ENCODE peak calls at places on chromosomes 7 and 10, in five cellular contexts. N, S, D, T and E are unnamed samples.

GRCh38 chr10:129800-130199 is 5.5 kb upstream of the ZMYND11 start:
- DNase-seq in S (no peak), D (no peak), N (no peak), T (no peak), E (no peak)

GRCh38 chr10:30759423-30759822 is 129.9 kb upstream of the LYZL2 start:
- DNase-seq in S (no peak), D (no peak), N (no peak), T (no peak), E (no peak)

GRCh38 chr7:74012842-74013249 is 15.1 kb upstream of the ELN start:
- DNase-seq in N (no peak), S (peak; percentile 30), D (no peak), T (no peak), E (peak; percentile 71)

GRCh38 chr7:73557397-73558257 is at the start of gene BCL7B:
- DNase-seq in T (peak; percentile 78), N (peak; percentile 31), S (peak; percentile 90), D (peak; percentile 81), E (peak; percentile 100)

GRCh38 chr7:138015096-138015495 is 13.2 kb upstream of the CREB3L2 start:
- DNase-seq in D (no peak), S (no peak), N (no peak), T (no peak), E (no peak)

GRCh38 chr7:80147543-80148376 is 13.1 kb downstream of the GNAI1 start:
- DNase-seq in D (peak; percentile 47), S (no peak), N (no peak), T (no peak), E (no peak)

GRCh38 chr10:79044846-79045245 is 23.9 kb upstream of the ZMIZ1 start:
- DNase-seq in D (no peak), T (no peak), S (no peak), N (no peak), E (no peak)

GRCh38 chr7:41313171-41313570 is 389.7 kb downstream of the INHBA start:
- DNase-seq in N (no peak), D (no peak), T (no peak), S (no peak), E (no peak)

GRCh38 chr7:40716052-40716451 is 581.2 kb downstream of the SUGCT start:
- DNase-seq in D (no peak), T (no peak), N (no peak), S (no peak), E (no peak)

GRCh38 chr7:103423467-103424179 is 22.4 kb downstream of the SLC26A5 start:
- DNase-seq in T (no peak), S (no peak), D (no peak), N (no peak), E (no peak)

GRCh38 chr10:51206471-51206870 is 132.2 kb downstream of the PRKG1 start:
- DNase-seq in D (no peak), N (no peak), T (no peak), S (no peak), E (no peak)

GRCh38 chr10:119834188-119834587 is 38.5 kb downstream of the MCMBP start:
- DNase-seq in S (peak; percentile 48), D (no peak), T (no peak), N (no peak), E (no peak)

DNA sequence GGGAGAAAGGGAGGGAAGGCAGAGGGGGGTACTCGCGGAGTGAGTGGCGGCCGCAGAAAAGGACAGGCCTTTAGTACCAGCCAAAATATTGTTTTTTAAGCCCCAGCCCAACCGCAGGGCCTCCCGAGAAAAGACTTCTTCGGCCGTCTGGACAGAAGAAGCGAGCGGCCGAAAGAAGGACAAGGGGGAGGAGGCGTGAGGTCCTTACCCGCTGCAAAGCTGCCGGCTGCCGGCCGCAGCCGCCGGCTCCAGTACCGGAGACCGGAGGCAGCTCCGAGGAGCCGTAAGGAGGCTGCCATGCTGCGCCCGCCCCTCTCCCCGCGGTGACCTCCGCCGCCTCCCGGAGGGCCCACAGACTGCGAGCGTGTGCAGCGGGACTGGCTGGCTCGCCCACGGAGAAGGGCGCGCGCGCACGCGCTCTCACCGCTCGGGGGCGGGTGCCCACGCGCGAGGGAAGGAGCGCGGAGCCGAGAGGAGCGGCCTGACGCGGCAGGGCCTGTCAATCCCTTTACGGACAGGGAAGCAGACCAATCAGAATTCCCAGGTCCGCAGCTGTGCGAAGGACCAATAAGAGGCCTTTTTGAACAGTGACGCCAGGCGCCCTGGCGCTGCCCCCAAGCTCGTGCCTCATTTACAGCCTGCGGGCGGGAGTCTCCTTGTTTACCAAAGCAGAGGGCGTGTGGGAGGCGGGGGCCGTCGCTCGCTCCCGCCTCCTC is at the start of gene HIBADH:
- DNase-seq in T (peak; percentile 99), D (peak; percentile 99), N (peak; percentile 98), S (peak; percentile 99), E (peak; percentile 98)
- TF ChIP-seq EP300 in T (no peak), D (no peak), N (peak; percentile 99), S (peak; percentile 40), E (peak; percentile 12)

GRCh38 chr7:17403996-17404395 is 105.5 kb downstream of the AHR start:
- DNase-seq in D (no peak), N (no peak), S (no peak), T (no peak), E (no peak)

GRCh38 chr7:17405786-17406185 is 107.3 kb downstream of the AHR start:
- DNase-seq in S (no peak), N (no peak), D (peak; percentile 95), T (no peak), E (no peak)

GRCh38 chr7:17402628-17403278 is 104.3 kb downstream of the AHR start:
- DNase-seq in S (no peak), D (no peak), T (no peak), N (no peak), E (no peak)

GRCh38 chr7:17406756-17407155 is 108.3 kb downstream of the AHR start:
- DNase-seq in S (no peak), N (no peak), T (no peak), D (peak; percentile 61), E (no peak)

DNA sequence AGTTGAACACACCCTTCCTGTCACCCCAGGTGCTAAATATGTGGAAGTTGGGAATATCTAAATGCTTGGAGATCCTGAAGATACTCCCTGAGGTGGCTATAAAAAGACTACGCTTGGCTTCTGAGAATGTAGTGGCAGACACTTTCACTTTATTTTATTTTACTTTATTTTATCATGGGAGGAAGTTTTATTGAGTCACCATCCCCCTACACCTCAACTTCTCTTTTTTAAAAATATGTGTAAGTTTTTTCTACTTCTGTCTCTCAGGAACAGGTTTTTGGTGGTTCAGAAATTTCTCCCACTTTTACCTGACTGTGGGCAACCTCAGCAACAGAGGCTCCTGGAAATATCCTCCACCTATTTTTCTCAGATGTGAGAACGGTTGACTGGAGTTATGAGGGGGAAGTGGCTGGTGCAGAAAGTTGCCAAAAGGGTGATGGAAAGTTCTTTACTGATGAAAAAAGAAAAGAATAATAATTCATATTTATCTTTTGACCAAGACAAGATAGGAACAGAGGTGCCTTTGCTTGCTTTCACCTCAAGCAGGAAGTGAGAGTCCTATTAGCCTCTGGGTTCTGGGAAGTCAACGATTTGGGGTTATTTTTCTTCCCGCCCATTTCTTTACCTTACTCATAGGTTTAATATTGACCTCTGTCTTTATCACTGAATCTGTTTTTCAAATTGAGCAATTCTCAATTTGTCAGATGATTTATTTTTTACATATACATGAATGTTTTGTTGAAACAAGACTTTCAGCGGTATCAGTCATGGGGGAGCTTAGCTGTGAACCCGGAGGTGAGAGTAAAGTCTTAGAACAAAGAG is 103.6 kb downstream of the AHR start:
- DNase-seq in T (no peak), N (no peak), D (no peak), S (no peak), E (no peak)
- TF ChIP-seq EP300 in T (no peak), N (no peak), D (no peak), S (no peak), E (no peak)

GRCh38 chr7:47047384-47047783 is 534.5 kb downstream of the TNS3 start:
- DNase-seq in D (no peak), T (no peak), N (no peak), S (no peak), E (no peak)

GRCh38 chr7:47046949-47047348 is 535.0 kb downstream of the TNS3 start:
- DNase-seq in T (no peak), S (no peak), D (no peak), N (no peak), E (no peak)

GRCh38 chr7:47045592-47045991 is 536.3 kb downstream of the TNS3 start:
- DNase-seq in S (no peak), T (no peak), N (no peak), D (no peak), E (no peak)

GRCh38 chr7:47045169-47045568 is 536.7 kb downstream of the TNS3 start:
- DNase-seq in T (peak; percentile 28), D (no peak), S (no peak), N (no peak), E (no peak)

DNA sequence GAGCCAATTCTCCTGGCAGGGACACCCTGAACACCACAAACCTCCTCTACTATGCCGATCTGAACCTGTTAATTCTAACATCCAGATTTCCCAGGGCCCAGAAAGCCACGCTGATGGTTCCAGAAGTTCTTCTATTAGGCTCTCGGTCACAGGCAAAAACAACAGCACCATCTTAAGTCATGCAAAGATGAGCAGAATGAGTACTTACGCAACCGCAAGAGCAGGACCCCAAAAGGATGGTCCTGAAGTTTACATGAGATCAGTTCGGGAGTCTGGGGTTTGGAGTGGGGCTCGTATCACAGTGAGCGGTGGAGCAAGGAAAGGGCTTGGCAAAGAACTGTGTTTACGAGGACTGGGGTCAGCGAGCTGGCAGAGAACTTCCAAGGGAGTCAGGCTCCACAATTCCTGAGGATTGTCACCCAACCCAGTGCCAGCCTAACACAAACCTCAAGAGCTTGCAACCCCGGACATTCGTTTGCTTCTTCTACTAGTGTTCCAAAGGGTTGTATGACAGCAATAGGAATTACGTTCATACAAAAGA is 532.6 kb downstream of the TNS3 start:
- DNase-seq in S (no peak), T (no peak), D (no peak), N (no peak), E (no peak)
- TF ChIP-seq EP300 in S (no peak), T (no peak), D (no peak), N (no peak), E (no peak)

GRCh38 chr10:121735248-121735647 is 137.0 kb upstream of the FGFR2 start:
- DNase-seq in D (no peak), S (peak; percentile 6), N (no peak), T (no peak), E (no peak)

GRCh38 chr10:121736315-121737002 is 138.2 kb upstream of the FGFR2 start:
- DNase-seq in D (no peak), T (no peak), S (no peak), N (no peak), E (peak; percentile 69)

GRCh38 chr10:121734517-121735137 is 136.4 kb upstream of the FGFR2 start:
- DNase-seq in D (peak; percentile 12), S (peak; percentile 27), N (no peak), T (no peak), E (peak; percentile 70)

DNA sequence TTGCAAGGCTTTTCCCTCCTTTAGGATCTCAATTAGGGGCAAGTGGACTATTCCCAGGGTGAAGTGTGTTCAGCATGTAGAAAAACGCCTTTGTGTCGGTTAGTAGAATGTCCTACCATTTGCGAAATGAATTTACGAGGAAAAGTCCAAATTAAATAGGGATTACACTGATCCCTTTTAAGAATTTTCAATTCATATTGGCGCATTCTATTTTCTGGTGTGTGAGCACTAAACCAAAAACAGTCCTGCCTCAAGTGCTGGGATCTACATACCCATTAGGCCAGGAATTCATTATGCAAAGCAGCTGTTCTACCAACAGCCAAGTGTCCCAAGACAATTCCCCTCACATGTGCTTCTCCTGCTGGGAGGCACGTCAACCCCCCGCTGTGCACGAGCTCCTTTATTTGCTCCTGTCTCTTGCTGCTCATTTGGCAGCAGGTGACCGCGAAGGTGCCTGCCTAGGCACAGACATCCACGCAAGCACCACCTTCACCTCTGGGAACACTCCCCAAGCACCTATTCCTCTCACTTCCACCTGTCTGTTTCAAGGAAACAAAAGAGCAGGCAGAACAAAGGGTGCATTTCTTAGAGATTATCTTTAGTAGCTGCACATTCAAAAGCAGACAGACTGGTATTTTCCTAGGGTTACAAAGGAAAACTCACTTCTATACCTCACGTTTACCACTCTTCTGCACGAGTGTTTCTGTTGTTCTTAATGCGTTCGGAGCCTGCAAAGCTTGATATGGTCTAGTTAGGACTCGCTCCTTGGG is 134.6 kb upstream of the FGFR2 start:
- DNase-seq in N (no peak), D (no peak), S (no peak), T (no peak), E (no peak)
- TF ChIP-seq EP300 in N (no peak), D (no peak), S (no peak), T (no peak), E (no peak)